ENCODE peak calls at places on chromosomes 6 and 20, in five cellular contexts. O, N, I, L and B are unnamed samples.

GRCh38 chr20:16124911-16125776 is 448.1 kb downstream of the KIF16B start:
- DNase-seq in O (no peak), N (no peak), I (no peak), L (no peak), B (no peak)

GRCh38 chr6:150876598-150876997 is 11.1 kb downstream of the MTHFD1L start:
- DNase-seq in O (peak; percentile 44), N (no peak), I (no peak), L (peak; percentile 64), B (no peak)

GRCh38 chr6:153702671-153703070 is 336.4 kb upstream of the OPRM1 start:
- DNase-seq in O (no peak), N (no peak), I (no peak), L (no peak), B (no peak)

GRCh38 chr6:10850728-10851127 is 12.4 kb upstream of the MAK start:
- DNase-seq in O (no peak), N (no peak), I (no peak), L (no peak), B (no peak)

GRCh38 chr20:43721429-43722152 is 5.2 kb downstream of the GTSF1L start:
- DNase-seq in O (no peak), N (no peak), I (no peak), L (no peak), B (no peak)

GRCh38 chr6:113842165-113842564 is 15.0 kb upstream of the MARCKS start:
- DNase-seq in O (no peak), N (no peak), I (no peak), L (peak; percentile 14), B (no peak)

GRCh38 chr6:100780648-100781047 is 100.5 kb downstream of the ASCC3 start:
- DNase-seq in O (no peak), N (no peak), I (no peak), L (no peak), B (no peak)

GRCh38 chr6:150334790-150335783 is 33.7 kb upstream of the IYD start:
- DNase-seq in O (peak; percentile 88), N (no peak), I (peak; percentile 39), L (peak; percentile 88), B (no peak)

GRCh38 chr20:33654680-33655161 is 7.4 kb upstream of the C20orf144 start:
- DNase-seq in O (no peak), N (no peak), I (peak; percentile 19), L (no peak), B (no peak)

DNA sequence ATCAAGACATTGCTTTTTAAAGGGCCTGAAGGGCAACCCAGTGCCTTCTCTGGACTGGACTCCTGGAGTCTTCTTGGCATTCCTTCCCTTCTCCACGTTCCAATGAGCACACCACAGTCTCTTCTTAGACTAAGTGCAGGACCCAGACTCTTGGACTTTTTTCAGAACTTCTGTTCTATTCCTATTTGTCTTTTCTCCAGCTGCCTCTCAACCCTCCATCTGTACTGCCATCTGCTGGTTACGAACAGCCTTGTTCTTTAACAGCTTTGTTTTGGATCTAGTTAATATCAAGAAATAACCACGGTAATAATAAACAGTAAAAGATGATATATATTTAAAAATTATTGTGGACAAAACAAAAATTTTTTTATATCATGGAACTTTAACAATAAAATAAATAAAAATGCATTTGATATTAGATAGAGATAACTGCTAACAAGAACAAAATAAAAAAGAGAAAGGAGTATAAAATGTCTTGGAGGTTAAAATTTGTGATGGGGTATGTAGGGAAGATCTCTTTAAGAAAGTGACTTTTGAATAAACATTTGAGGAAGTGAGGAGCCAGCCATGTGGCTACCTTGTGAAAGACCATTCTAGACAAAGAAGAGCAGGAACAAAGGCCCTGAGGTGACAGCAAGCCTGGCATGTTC is 105.1 kb upstream of the HCRTR2 start:
- DNase-seq in O (peak; percentile 72), N (no peak), I (no peak), L (peak; percentile 66), B (no peak)
- TF ChIP-seq CTCF in O (peak; percentile 83), N (no peak), I (no peak), L (peak; percentile 64), B (no peak)

GRCh38 chr6:159168536-159169192 is 536 bp upstream of the FNDC1 start:
- DNase-seq in O (peak; percentile 50), N (no peak), I (peak; percentile 47), L (peak; percentile 53), B (no peak)
- TF ChIP-seq CTCF in O (peak; percentile 44), N (no peak), I (no peak), L (peak; percentile 22), B (no peak)

GRCh38 chr6:158565482-158566040 is 5.7 kb downstream of the TMEM181 start:
- DNase-seq in O (no peak), N (no peak), I (no peak), L (no peak), B (no peak)
- TF ChIP-seq CTCF in O (peak; percentile 5), N (no peak), I (no peak), L (peak; percentile 6), B (no peak)

DNA sequence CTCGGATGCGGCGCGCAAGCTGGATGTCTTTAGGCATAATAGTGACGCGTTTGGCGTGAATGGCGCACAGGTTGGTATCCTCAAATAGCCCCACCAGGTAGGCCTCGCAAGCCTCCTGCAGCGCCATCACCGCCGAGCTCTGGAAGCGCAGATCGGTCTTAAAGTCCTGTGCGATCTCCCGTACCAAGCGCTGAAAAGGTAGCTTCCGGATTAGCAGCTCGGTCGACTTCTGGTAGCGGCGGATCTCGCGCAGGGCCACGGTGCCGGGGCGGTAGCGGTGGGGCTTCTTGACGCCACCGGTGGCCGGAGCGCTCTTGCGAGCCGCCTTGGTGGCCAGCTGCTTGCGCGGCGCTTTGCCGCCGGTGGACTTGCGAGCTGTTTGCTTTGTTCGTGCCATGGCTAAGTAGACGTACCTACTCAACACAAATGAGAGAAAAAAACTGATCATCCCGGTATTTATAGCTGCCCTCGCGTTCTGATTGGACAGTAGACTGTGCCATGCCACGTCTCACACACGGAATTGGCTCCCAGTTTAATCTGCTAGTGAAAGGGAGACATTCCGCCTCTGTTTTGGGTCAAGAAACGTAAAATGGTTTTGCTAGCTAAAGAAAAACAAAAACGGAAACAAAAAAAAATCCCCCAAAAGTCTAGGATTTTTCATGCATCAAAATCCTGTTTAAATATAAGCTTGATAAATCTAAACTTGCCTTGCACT is 40.1 kb downstream of the OR2B2 start:
- DNase-seq in O (peak; percentile 99), N (peak; percentile 73), I (peak; percentile 87), L (peak; percentile 98), B (peak; percentile 73)
- TF ChIP-seq CTCF in O (peak; percentile 20), N (no peak), I (peak; percentile 56), L (peak; percentile 21), B (peak; percentile 43)

DNA sequence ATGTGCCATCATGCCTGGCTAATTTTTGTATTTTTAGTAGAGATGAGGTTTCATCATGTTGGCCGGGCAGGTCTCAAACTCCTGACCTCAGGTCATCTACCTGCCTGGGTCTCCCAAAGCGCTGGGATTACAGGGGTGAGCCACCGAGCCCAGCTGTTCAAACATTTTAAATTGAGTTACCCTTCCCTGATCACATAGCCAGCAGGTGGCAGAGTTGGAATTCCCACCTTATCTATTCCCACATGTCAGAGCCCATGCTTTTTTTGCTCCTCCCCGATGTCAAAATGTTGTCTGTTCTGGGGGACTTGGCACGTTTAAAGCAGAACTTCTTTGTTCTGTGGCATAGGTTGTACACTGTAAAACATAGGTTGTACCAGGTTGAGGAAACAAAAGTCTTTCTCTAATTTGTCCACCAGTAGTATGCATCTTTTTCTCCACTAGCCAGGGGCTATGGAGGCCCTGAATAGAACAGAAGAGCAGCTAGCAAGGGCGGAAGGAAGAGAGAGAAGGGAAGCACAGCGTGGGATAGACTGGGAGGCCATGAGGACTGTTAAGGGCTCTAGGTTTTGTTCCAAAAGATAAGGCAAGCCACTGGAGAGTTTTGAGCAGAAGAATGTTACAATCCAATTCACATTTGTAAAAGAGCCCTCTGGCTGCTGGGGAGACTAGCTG is 7.3 kb upstream of the LBP start:
- DNase-seq in O (peak; percentile 39), N (no peak), I (no peak), L (peak; percentile 46), B (no peak)
- TF ChIP-seq CTCF in O (peak; percentile 28), N (no peak), I (no peak), L (peak; percentile 32), B (no peak)

GRCh38 chr6:7621761-7622160 is 31.8 kb downstream of the SNRNP48 start:
- DNase-seq in O (peak; percentile 17), N (no peak), I (no peak), L (peak; percentile 47), B (no peak)

GRCh38 chr6:7615611-7616383 is 25.8 kb downstream of the SNRNP48 start:
- DNase-seq in O (peak; percentile 81), N (no peak), I (peak; percentile 31), L (peak; percentile 80), B (peak; percentile 12)

GRCh38 chr6:7617954-7618764 is 28.2 kb downstream of the SNRNP48 start:
- DNase-seq in O (peak; percentile 97), N (no peak), I (no peak), L (peak; percentile 97), B (no peak)
- TF ChIP-seq CTCF in O (peak; percentile 21), N (no peak), I (no peak), L (no peak), B (no peak)

DNA sequence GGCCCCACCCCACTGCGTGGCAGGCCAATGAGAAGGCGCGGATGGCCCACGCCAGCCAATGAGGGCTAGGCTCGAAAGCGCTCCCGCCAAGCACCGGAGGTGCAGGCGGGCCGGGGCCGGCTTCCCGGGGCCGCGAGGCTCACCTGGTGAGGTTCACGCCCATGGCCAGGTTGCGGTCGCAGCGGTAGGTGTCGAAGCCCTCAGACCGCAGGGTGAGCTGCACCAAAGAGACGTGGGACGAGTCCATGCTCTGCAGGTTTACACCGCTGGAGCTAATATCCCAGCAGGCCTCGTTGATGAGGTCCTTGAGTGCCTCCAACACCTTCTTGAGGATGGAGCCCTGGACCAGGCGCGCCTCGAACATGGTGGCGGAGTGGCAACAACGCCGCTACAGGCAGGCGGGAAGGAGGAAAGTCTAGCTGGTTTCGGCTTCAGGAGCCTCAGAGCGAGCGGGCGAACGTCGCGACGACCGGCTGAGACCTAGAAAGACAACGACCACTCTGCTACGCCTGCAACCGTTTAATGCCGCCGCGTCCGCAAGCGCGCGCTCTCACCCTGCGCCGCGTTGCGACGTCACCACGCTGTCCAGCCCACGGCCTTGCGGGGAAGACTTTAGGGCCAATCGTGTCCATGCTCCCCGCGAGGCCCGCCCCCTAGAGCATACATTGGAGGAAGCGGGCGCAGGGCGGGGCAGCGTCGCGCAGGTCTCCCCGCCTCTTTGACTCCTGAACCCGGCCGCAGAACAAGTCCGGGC is at the start of gene PCNA:
- DNase-seq in O (peak; percentile 96), N (peak; percentile 91), I (peak; percentile 96), L (peak; percentile 97), B (peak; percentile 90)
- TF ChIP-seq CTCF in O (no peak), N (no peak), I (no peak), L (no peak), B (no peak)